ENCODE peak calls at places on chromosomes 16 and 17, in ten cellular contexts. L is esophagus muscularis mucosa, W is transverse colon, X is NB4, R is sigmoid colon, S is uterus, Y is ovary, C is HCT116, F is A549, N is upper lobe of left lung. D is an unnamed sample.

GRCh38 chr16:58658796-58659211 is 25.8 kb downstream of the SLC38A7 start:
- DNase-seq in F (no peak), L (no peak), R (no peak), C (no peak), S (no peak), X (peak), N (no peak), Y (no peak), W (no peak), D (no peak)

GRCh38 chr17:74442670-74443515 is 11.0 kb downstream of the GPRC5C start:
- DNase-seq in X (peak), Y (peak), L (peak), R (peak), C (peak), N (peak), W (peak), F (peak), S (peak), D (no peak)

GRCh38 chr17:39706921-39707337 is 7.1 kb downstream of the ERBB2 start:
- DNase-seq in Y (no peak), N (no peak), R (no peak), S (no peak), C (no peak), F (no peak), W (peak), X (no peak), L (no peak), D (no peak)

GRCh38 chr16:86349338-86349900 is 160.9 kb upstream of the FOXF1 start:
- DNase-seq in R (no peak), S (no peak), W (no peak), X (no peak), L (no peak), Y (no peak), F (no peak), C (no peak), N (no peak), D (no peak)

GRCh38 chr16:1457489-1458245 is 13.3 kb upstream of the CCDC154 start:
- DNase-seq in C (no peak), R (no peak), S (no peak), Y (no peak), F (no peak), N (peak), X (no peak), L (no peak), W (no peak), D (no peak)

GRCh38 chr17:66805567-66805966 is 29.4 kb upstream of the CACNG5 start:
- DNase-seq in W (no peak), X (no peak), N (no peak), Y (no peak), S (no peak), C (no peak), F (no peak), L (no peak), R (peak), D (no peak)

GRCh38 chr16:1932050-1933028 is 10.7 kb downstream of the MSRB1 start:
- DNase-seq in L (no peak), X (no peak), C (no peak), F (peak), W (peak), N (peak), R (no peak), Y (no peak), S (no peak), D (no peak)

GRCh38 chr17:68794636-68795503 is 160.3 kb downstream of the ABCA8 start:
- DNase-seq in R (no peak), F (no peak), W (no peak), L (no peak), C (no peak), S (no peak), X (no peak), Y (peak), N (no peak), D (no peak)

GRCh38 chr17:81153340-81153803 is 11.9 kb upstream of the PVALEF start:
- DNase-seq in C (no peak), F (no peak), L (no peak), W (no peak), S (no peak), N (no peak), Y (no peak), R (no peak), X (peak), D (no peak)

GRCh38 chr17:30812218-30813177 is 12.0 kb downstream of the CRLF3 start:
- DNase-seq in R (no peak), N (no peak), S (no peak), X (no peak), W (no peak), C (no peak), Y (no peak), L (no peak), F (no peak), D (peak)

GRCh38 chr16:74035816-74036215 is 260.8 kb upstream of the PSMD7 start:
- DNase-seq in L (no peak), F (peak), Y (no peak), R (no peak), W (no peak), S (no peak), C (peak), X (peak), N (no peak), D (no peak)

GRCh38 chr16:3625911-3626732 is 14.7 kb upstream of the SLX4 start:
- DNase-seq in R (no peak), Y (no peak), L (no peak), S (no peak), F (no peak), C (no peak), W (no peak), N (no peak), X (peak), D (no peak)

GRCh38 chr17:62935481-62935880 is 30.6 kb upstream of the TANC2 start:
- DNase-seq in N (no peak), F (no peak), Y (no peak), W (no peak), R (no peak), S (no peak), X (no peak), C (no peak), L (no peak), D (no peak)

GRCh38 chr17:9266769-9267168 is 245.5 kb downstream of the NTN1 start:
- DNase-seq in W (no peak), C (no peak), F (no peak), R (no peak), N (no peak), X (no peak), S (no peak), Y (no peak), L (no peak), D (no peak)

GRCh38 chr16:11255737-11256656 is at the start of gene SOCS1:
- DNase-seq in R (peak), S (peak), Y (peak), N (peak), F (peak), L (peak), X (peak), W (peak), C (peak), D (no peak)

GRCh38 chr17:78014651-78015050 is 56.1 kb downstream of the TNRC6C start:
- DNase-seq in F (no peak), L (no peak), R (no peak), N (no peak), S (no peak), C (no peak), X (no peak), Y (no peak), W (no peak), D (no peak)

GRCh38 chr16:66604376-66605176 is at the start of gene CMTM3:
- DNase-seq in C (peak), N (peak), L (no peak), Y (peak), W (peak), X (peak), F (peak), R (peak), S (peak), D (no peak)

GRCh38 chr17:78628547-78629435 is 51.6 kb upstream of the DNAH17 start:
- DNase-seq in F (no peak), L (no peak), C (no peak), Y (no peak), W (no peak), N (no peak), S (no peak), X (no peak), R (no peak), D (no peak)

GRCh38 chr17:33508215-33508614 is 215.1 kb upstream of the ASIC2 start:
- DNase-seq in F (no peak), L (no peak), N (no peak), C (no peak), W (no peak), Y (no peak), X (no peak), R (no peak), S (no peak), D (no peak)

GRCh38 chr17:57889892-57890856 is 40.3 kb upstream of the MRPS23 start:
- DNase-seq in S (peak), C (peak), F (peak), L (no peak), Y (peak), W (peak), X (no peak), N (peak), R (peak), D (no peak)
- TF ChIP-seq POLR2A in S (no peak), C (no peak), F (no peak), L (no peak), Y (no peak), W (no peak), X (no peak), N (no peak), R (no peak), D (no peak)

DNA sequence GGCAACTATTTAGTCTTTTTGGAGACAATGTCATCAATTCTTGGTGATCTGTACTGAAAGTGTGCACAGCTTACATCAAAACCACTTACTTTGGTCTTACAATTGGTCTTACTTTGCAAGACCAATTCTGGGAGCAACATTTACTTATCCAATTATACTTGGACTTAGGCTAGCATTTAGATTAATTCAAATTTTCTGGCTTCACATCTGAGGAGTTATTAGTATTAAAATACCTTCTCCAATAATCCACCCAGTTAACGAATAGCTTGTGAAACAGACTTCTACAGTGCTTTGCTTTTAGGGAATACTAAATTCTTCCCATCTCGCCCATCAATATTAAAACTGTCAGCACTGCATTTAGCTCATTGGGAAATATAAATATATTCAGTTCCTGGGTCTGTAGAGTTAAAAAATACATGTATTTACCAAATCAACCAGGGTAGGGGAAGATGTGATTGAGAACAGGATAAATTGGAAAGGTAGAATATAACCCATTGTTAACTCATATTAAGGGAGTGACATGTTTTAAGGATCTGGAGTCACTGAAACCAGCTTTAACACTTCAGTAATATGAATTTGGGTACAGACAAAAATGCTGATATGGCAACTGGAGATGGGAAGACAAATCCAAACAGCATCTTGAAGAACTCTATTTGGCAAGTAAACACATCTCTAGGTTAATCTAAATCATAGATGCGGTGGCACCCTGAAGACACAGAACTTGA is 9.2 kb upstream of the VEZF1 start:
- DNase-seq in S (no peak), L (no peak), X (peak), R (no peak), C (no peak), W (no peak), N (no peak), F (no peak), Y (no peak), D (no peak)
- TF ChIP-seq POLR2A in S (no peak), L (no peak), X (peak), R (no peak), C (no peak), W (no peak), N (no peak), F (no peak), Y (no peak), D (no peak)

GRCh38 chr16:73018796-73019455 is 29.0 kb downstream of the ZFHX3 start:
- DNase-seq in Y (no peak), X (no peak), F (no peak), R (peak), N (peak), W (no peak), C (no peak), L (no peak), S (no peak), D (no peak)
- TF ChIP-seq POLR2A in Y (no peak), X (no peak), F (no peak), R (no peak), N (no peak), W (no peak), C (no peak), L (no peak), S (no peak), D (no peak)

GRCh38 chr17:17668358-17668757 is 12.9 kb upstream of the RAI1 start:
- DNase-seq in L (no peak), S (no peak), C (no peak), R (no peak), N (no peak), F (no peak), X (no peak), Y (no peak), W (no peak), D (no peak)
- TF ChIP-seq POLR2A in L (no peak), S (no peak), C (no peak), R (no peak), N (no peak), F (no peak), X (no peak), Y (no peak), W (no peak), D (no peak)

DNA sequence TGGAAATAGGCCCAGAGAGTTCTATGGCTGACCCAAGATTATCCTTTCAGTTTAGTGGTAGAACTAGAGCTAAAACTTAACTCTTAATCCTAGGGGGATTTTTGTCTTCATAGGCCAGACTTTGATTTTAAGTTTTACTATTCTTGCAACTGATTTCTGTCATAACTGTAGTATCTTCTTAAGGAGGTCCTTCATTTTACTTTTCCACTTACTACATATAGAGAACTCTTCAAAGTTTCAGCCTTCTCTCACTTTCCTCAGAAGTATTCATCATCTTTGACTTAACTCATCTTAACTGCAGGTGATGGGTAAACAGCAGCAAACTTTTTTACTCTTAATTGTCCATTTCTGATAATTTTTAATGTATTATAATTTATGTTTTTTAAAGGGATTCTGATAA is 23.4 kb downstream of the RBBP6 start:
- DNase-seq in W (no peak), F (no peak), Y (no peak), C (no peak), S (no peak), R (no peak), L (no peak), X (no peak), N (no peak), D (no peak)
- TF ChIP-seq POLR2A in W (no peak), F (no peak), Y (no peak), C (no peak), S (no peak), R (no peak), L (no peak), X (no peak), N (no peak), D (no peak)

DNA sequence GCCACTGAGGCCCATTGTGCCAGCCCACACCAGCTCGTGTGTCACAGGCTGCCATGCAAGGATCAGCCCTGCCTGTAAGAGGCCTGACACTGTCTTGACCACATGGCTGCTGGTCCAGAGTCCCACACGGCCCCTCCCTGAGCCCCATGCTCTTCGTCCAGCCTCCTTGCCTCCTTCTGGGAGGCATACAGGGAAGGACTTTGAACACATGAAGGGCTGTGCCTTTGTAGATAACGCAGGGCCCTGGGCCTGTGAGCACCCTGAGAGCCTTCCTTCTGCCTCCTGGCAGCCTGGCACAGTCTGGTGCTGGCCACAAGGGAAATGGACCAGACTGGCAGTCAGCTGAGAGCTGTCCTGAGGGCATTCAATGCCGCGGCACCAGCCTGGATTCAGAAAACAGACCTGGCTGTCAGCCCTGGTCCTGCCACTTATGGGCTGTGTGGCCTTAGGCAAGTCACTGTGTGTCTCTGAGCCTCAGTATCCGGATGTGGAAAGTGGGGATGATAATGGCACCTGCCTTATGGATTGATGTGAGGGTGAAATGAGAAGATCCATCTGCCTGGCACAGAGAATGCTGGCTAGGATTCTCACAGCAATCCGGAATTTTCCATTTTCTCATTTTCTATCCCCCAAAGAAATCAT is 19.2 kb upstream of the SPNS2 start:
- DNase-seq in F (no peak), X (no peak), L (no peak), C (no peak), R (no peak), W (peak), Y (no peak), N (no peak), S (no peak), D (no peak)
- TF ChIP-seq POLR2A in F (no peak), X (no peak), L (no peak), C (no peak), R (no peak), W (no peak), Y (no peak), N (no peak), S (no peak), D (no peak)